ENCODE peak calls at places on chromosomes 7 and 10, in ten cellular contexts. X is SHP77; Q is neuronal stem cell; M is dorsolateral prefrontal cortex; K is Panc1; R is CD8-positive, alpha-beta memory T cell; A is stimulated activated CD4-positive, alpha-beta T cell treated with anti-CD3 and anti-CD28 coated beads, Interleukin-1b, Interleukin-23, amount 100 ng/mL, for 1 hour; F is NCI-H345; J is NCI-H524; N is HTR-8/SVneo. T is an unnamed sample.

GRCh38 chr7:88775838-88776237 is 16.3 kb downstream of the ZNF804B start:
- DNase-seq in X (no peak), Q (no peak), M (no peak), K (no peak), R (no peak), A (no peak), F (no peak), J (no peak), N (no peak), T (no peak)

GRCh38 chr7:128155100-128155763 is 85.8 kb upstream of the LEP start:
- DNase-seq in X (peak; percentile 4), Q (no peak), M (no peak), K (no peak), R (no peak), A (no peak), F (no peak), J (no peak), N (no peak), T (no peak)

GRCh38 chr7:135206887-135207738 is 4.2 kb downstream of the WDR91 start:
- DNase-seq in X (no peak), Q (no peak), M (no peak), K (no peak), R (no peak), A (no peak), F (no peak), J (no peak), N (no peak), T (no peak)

GRCh38 chr10:44949915-44950314 is 9.7 kb upstream of the RASSF4 start:
- DNase-seq in X (no peak), Q (no peak), M (no peak), K (no peak), R (no peak), A (no peak), F (no peak), J (no peak), N (no peak), T (no peak)

GRCh38 chr10:113993489-113993932 is 50.2 kb upstream of the ADRB1 start:
- DNase-seq in X (no peak), Q (no peak), M (no peak), K (no peak), R (no peak), A (no peak), F (no peak), J (no peak), N (no peak), T (no peak)

GRCh38 chr7:40571796-40572195 is 437.0 kb downstream of the SUGCT start:
- DNase-seq in X (no peak), Q (no peak), M (no peak), K (no peak), R (no peak), A (no peak), F (no peak), J (no peak), N (peak; percentile 35), T (no peak)

GRCh38 chr7:51026341-51026740 is 243.6 kb upstream of the GRB10 start:
- DNase-seq in X (no peak), Q (no peak), M (no peak), K (no peak), R (no peak), A (no peak), F (no peak), J (no peak), N (no peak), T (no peak)

GRCh38 chr7:115417662-115418061 is 495.8 kb downstream of the MDFIC start:
- DNase-seq in X (no peak), Q (no peak), M (no peak), K (no peak), R (no peak), A (no peak), F (no peak), J (no peak), N (no peak), T (no peak)

GRCh38 chr7:159231017-159231416 is 86.3 kb upstream of the VIPR2 start:
- DNase-seq in X (no peak), Q (no peak), M (no peak), K (no peak), R (no peak), A (no peak), F (no peak), J (no peak), N (no peak), T (no peak)

GRCh38 chr7:130010689-130011412 is 40.3 kb downstream of the ZC3HC1 start:
- DNase-seq in X (peak; percentile 56), Q (peak; percentile 95), M (peak; percentile 77), K (peak; percentile 98), R (peak; percentile 80), A (peak; percentile 73), F (peak; percentile 67), J (peak; percentile 43), N (peak; percentile 79), T (peak; percentile 58)